ENCODE peak calls at places on chromosomes 12 and 14, in seven cellular contexts. U is A549, S is upper lobe of right lung, O is hepatocyte, Q is K562, L is breast epithelium, V is adrenal gland. Z is an unnamed sample.

GRCh38 chr14:74919421-74920165 is 3.5 kb downstream of the RPS6KL1 start:
- DNase-seq in S (no peak), V (no peak), U (no peak), Q (no peak), L (no peak), O (no peak), Z (no peak)

GRCh38 chr14:34359423-34360120 is 102.5 kb downstream of the SPTSSA start:
- DNase-seq in S (no peak), U (no peak), V (no peak), O (no peak), L (no peak), Q (no peak), Z (no peak)

GRCh38 chr12:110546339-110546738 is 36.8 kb downstream of the PPTC7 start:
- DNase-seq in U (peak; percentile 28), L (no peak), S (no peak), Q (no peak), V (no peak), O (peak; percentile 8), Z (no peak)

GRCh38 chr12:100959481-100959880 is 164.9 kb downstream of the ANO4 start:
- DNase-seq in Q (no peak), O (peak; percentile 55), U (no peak), V (no peak), S (no peak), L (no peak), Z (no peak)

GRCh38 chr14:51094282-51094821 is 553 bp downstream of the TRIM9 start:
- DNase-seq in U (peak; percentile 46), Q (no peak), L (no peak), O (peak; percentile 11), V (peak; percentile 31), S (peak; percentile 62), Z (no peak)

GRCh38 chr12:3133410-3133793 is 56.2 kb downstream of the TSPAN9 start:
- DNase-seq in Q (no peak), O (no peak), S (no peak), V (no peak), L (no peak), U (no peak), Z (no peak)

GRCh38 chr12:6650832-6651231 is 3.6 kb upstream of the ACRBP start:
- DNase-seq in L (no peak), S (no peak), V (no peak), Q (no peak), U (no peak), O (no peak), Z (no peak)

GRCh38 chr12:4120316-4120920 is 153.1 kb upstream of the CCND2 start:
- DNase-seq in V (no peak), Q (no peak), S (no peak), U (no peak), O (no peak), L (no peak), Z (no peak)

GRCh38 chr14:95121911-95122696 is 35.2 kb downstream of the DICER1 start:
- DNase-seq in S (no peak), U (no peak), V (no peak), Q (no peak), L (no peak), O (no peak), Z (no peak)

GRCh38 chr12:44484862-44485261 is 391.3 kb downstream of the NELL2 start:
- DNase-seq in U (no peak), O (no peak), L (no peak), Q (no peak), V (no peak), S (no peak), Z (no peak)

GRCh38 chr12:1692895-1693294 is 2.0 kb downstream of the ADIPOR2 start:
- DNase-seq in S (no peak), U (no peak), Q (no peak), O (no peak), V (no peak), L (no peak), Z (no peak)

GRCh38 chr12:32478858-32479257 is 79.5 kb downstream of the FGD4 start:
- DNase-seq in L (no peak), V (no peak), U (no peak), Q (no peak), S (no peak), O (no peak), Z (no peak)

GRCh38 chr12:77816196-77816595 is 14.5 kb upstream of the NAV3 start:
- DNase-seq in V (no peak), L (no peak), U (no peak), O (no peak), S (no peak), Q (no peak), Z (no peak)

GRCh38 chr12:110246690-110247339 is 34.2 kb upstream of the ATP2A2 start:
- DNase-seq in U (no peak), V (no peak), O (no peak), S (no peak), L (peak; percentile 62), Q (no peak), Z (no peak)

GRCh38 chr12:116601524-116601923 is 42.3 kb downstream of the MAP1LC3B2 start:
- DNase-seq in U (no peak), O (no peak), L (no peak), V (no peak), S (no peak), Q (peak; percentile 31), Z (no peak)

GRCh38 chr14:74441113-74441512 is 15.1 kb upstream of the SYNDIG1L start:
- DNase-seq in Q (no peak), L (no peak), U (no peak), S (no peak), V (no peak), O (no peak), Z (no peak)

GRCh38 chr12:82412246-82412645 is 53.9 kb downstream of the METTL25 start:
- DNase-seq in V (no peak), Q (no peak), L (no peak), U (peak; percentile 3), O (no peak), S (no peak), Z (no peak)

GRCh38 chr12:122503147-122503751 is 2.5 kb upstream of the ZCCHC8 start:
- DNase-seq in O (no peak), L (no peak), V (no peak), U (no peak), S (no peak), Q (no peak), Z (no peak)

GRCh38 chr12:122503783-122504590 is 3.3 kb upstream of the ZCCHC8 start:
- DNase-seq in U (no peak), V (no peak), L (no peak), Q (no peak), O (no peak), S (no peak), Z (no peak)

GRCh38 chr12:122501489-122501989 is 807 bp upstream of the ZCCHC8 start:
- DNase-seq in S (no peak), O (no peak), U (no peak), Q (no peak), V (no peak), L (no peak), Z (no peak)

GRCh38 chr12:122499991-122500684 is 594 bp downstream of the ZCCHC8 start:
- DNase-seq in S (peak; percentile 76), O (peak; percentile 68), U (peak; percentile 71), L (peak; percentile 67), V (peak; percentile 51), Q (peak; percentile 50), Z (peak; percentile 72)

DNA sequence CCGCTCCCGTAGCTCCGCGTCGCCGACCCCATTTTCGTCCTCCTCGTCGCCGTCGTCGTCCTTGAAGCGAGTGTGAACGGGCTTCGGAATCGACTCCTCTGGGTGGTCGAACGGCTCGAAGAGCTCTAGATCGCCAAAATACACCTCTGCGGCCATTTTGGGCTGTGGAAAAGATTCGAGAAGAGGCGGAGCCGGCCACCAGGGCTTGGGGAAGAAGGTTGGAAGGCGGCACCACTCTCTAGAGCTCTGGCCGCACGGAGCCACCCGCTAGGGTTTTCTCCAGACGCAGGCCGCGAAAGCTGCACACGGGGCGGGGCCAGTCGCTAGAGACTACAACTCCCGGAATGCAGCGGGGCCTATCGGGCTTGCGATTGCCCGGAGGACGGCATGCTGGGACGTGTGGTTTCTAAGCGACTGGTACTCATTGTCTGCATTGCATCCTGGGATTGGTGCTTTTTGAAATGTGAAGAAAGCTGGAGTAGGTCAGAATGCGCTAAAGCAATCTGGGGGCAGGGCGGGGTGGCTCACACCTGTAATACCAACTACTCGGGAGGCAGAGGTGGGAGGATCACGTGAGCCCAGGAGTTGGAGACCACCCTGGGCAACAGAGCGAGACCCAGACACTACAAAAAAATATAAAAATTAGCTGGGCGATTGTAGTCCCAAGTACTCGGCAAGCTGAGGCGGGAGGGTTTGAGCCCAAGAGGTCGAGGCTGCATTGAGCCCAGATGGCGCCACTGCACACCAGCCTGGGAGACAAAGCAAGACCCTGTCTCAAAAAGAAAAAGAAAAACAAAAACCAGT is at the start of gene ZCCHC8:
- DNase-seq in L (peak; percentile 96), Q (peak; percentile 89), V (peak; percentile 97), O (peak; percentile 99), S (peak; percentile 99), U (peak; percentile 99), Z (peak; percentile 92)
- TF ChIP-seq CTCF in L (peak; percentile 50), Q (peak; percentile 12), V (peak; percentile 37), O (peak; percentile 13), S (no peak), U (peak; percentile 30), Z (no peak)

DNA sequence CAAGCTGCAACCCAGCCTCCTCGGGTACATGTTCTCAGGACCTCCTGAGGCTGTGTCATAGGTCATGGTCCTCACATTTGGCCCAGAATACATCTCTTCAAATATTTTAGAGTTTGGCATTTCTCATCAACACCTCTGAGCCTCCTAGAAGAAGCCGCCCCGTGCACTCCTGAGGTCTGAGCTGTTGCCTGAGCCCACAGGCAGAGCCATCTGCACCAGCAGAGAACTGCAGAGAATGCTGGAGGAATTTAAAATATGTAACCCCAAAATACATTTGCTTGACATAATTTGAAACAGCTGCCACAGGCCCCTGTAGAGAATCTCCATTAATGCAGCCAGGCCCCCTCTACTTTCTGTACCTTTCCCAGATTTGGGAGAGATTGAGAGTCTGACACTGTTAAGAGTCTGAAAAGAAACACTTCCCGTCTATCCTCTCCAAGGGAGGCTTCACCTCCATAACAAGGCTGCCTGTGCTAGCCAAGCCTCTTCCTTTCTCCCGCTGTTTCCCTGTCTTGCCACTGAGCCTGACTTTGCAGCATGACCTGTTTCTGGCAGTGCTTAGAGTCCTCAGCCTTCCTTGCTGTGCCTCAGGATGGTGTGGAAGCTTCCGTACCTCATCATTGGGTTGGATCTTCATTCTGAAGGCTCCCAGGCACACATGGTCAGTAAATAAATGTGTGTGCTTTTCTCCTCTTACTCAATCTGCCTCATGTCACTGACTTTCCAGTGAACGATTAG is 95.4 kb upstream of the SFSWAP start:
- DNase-seq in O (no peak), Q (no peak), L (no peak), S (no peak), V (no peak), U (no peak), Z (no peak)
- H3K4me1 ChIP-seq in O (no peaks in the 10 kb centered on the region), Q (no peaks in the 10 kb centered on the region), L (no peaks in the 10 kb centered on the region), S (no peaks in the 10 kb centered on the region), V (no peaks in the 10 kb centered on the region), U (no peaks in the 10 kb centered on the region), Z (no peaks in the 10 kb centered on the region)

DNA sequence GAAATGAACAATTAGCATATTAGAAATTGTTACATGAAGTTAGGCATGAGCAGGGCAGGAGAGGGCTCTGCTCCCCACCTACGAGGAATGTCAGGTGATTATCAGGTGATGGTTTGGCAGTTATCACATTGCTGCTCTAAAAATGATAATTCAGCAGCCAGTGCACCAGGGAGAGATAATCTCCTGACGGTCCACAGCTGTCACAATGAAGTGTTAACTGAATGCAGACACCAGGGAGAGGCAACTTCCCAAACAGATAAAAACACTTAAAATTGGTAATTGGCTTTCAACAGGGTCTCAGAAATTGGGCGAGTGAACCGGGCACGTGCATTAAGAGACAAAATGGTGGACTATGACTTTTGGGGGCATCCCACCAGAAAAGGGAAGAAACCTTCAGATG is 176.0 kb downstream of the GRIP1 start:
- DNase-seq in L (no peak), Q (no peak), V (no peak), O (no peak), S (no peak), U (no peak), Z (no peak)
- TF ChIP-seq CTCF in L (no peak), Q (no peak), V (no peak), O (no peak), S (no peak), U (no peak), Z (no peak)

GRCh38 chr14:91903070-91903469 is 35.7 kb upstream of the TC2N start:
- DNase-seq in U (no peak), L (no peak), V (no peak), S (no peak), O (no peak), Q (no peak), Z (no peak)
- H3K4me1 ChIP-seq in U (no peaks in the 10 kb centered on the region), L (no peaks in the 10 kb centered on the region), V (no peaks in the 10 kb centered on the region), S (peaks cover 15% of the 10 kb centered on the region), O (peaks cover 4% of the 10 kb centered on the region), Q (no peaks in the 10 kb centered on the region), Z (peaks cover 32% of the 10 kb centered on the region)

Z was measured in ascending aorta.